ENCODE peak calls at places on chromosome 22, in five cellular contexts. A, O, T, X and H are unnamed samples.

GRCh38 chr22:35409783-35410662 is 10.1 kb downstream of the MCM5 start:
- DNase-seq in A (no peak), X (no peak), O (no peak), T (peak), H (no peak)

GRCh38 chr22:25495286-25495685 is 69.2 kb upstream of the GRK3 start:
- DNase-seq in A (no peak), O (no peak), T (peak), X (no peak), H (peak)

GRCh38 chr22:32536352-32536751 is 61.7 kb downstream of the FBXO7 start:
- DNase-seq in T (no peak), X (no peak), A (no peak), O (no peak), H (no peak)

GRCh38 chr22:41382098-41382578 is 396 bp downstream of the TEF start:
- DNase-seq in A (no peak), X (no peak), O (no peak), T (peak), H (peak)

GRCh38 chr22:45506961-45507360 is 4.3 kb downstream of the FBLN1 start:
- DNase-seq in T (no peak), X (no peak), A (no peak), O (no peak), H (no peak)

GRCh38 chr22:27436591-27436990 is 365.0 kb downstream of the MN1 start:
- DNase-seq in A (no peak), O (no peak), T (no peak), X (no peak), H (no peak)

GRCh38 chr22:40289991-40290459 is 56.3 kb upstream of the ADSL start:
- DNase-seq in O (no peak), A (no peak), X (no peak), T (no peak), H (peak)

GRCh38 chr22:41021039-41021654 is 70.0 kb downstream of the RBX1 start:
- DNase-seq in T (peak), X (no peak), A (peak), O (no peak), H (peak)

GRCh38 chr22:39567135-39567946 is 3.2 kb upstream of the CACNA1I start:
- DNase-seq in O (no peak), X (no peak), T (no peak), A (no peak), H (no peak)

GRCh38 chr22:49515486-49515885 is 312.2 kb downstream of the BRD1 start:
- DNase-seq in O (no peak), X (no peak), A (peak), T (no peak), H (no peak)

GRCh38 chr22:23246982-23247766 is 66.9 kb downstream of the BCR start:
- DNase-seq in X (no peak), A (no peak), O (no peak), T (no peak), H (no peak)

GRCh38 chr22:22683668-22684361 is 39.4 kb downstream of the GGTLC2 start:
- DNase-seq in O (no peak), T (no peak), X (no peak), A (no peak), H (no peak)

GRCh38 chr22:33038131-33038772 is 19.9 kb downstream of the SYN3 start:
- DNase-seq in X (no peak), T (no peak), O (peak), A (no peak), H (no peak)

GRCh38 chr22:41038732-41039131 is 53.7 kb upstream of the EP300 start:
- DNase-seq in A (no peak), T (no peak), X (no peak), O (no peak), H (no peak)

GRCh38 chr22:27019827-27020226 is 362.4 kb downstream of the MIAT start:
- DNase-seq in X (peak), A (no peak), O (no peak), T (no peak), H (no peak)

GRCh38 chr22:31844941-31845340 is 91.1 kb downstream of the DEPDC5 start:
- DNase-seq in X (no peak), O (no peak), T (no peak), A (no peak), H (no peak)

GRCh38 chr22:17954200-17954859 is 70.0 kb downstream of the MICAL3 start:
- DNase-seq in A (no peak), T (peak), X (no peak), O (no peak), H (no peak)

GRCh38 chr22:30609260-30610185 is 2.5 kb downstream of the TCN2 start:
- DNase-seq in A (no peak), X (no peak), O (no peak), T (peak), H (peak)

GRCh38 chr22:41596776-41597634 is 7.4 kb upstream of the PMM1 start:
- DNase-seq in X (peak), T (peak), O (peak), A (peak), H (peak)

GRCh38 chr22:45212992-45213751 is 27.5 kb downstream of the KIAA0930 start:
- DNase-seq in T (peak), X (no peak), O (no peak), A (no peak), H (peak)

GRCh38 chr22:46513908-46514550 is 23.4 kb downstream of the CELSR1 start:
- DNase-seq in A (no peak), T (no peak), O (no peak), X (no peak), H (no peak)
- H3K4me2 ChIP-seq in A (no peak), T (no peak), O (no peak), X (no peak), H (no peak)

GRCh38 chr22:47139790-47140119 is 377.3 kb downstream of the TBC1D22A start:
- DNase-seq in A (no peak), O (no peak), X (no peak), T (no peak), H (no peak)
- H2BK12ac ChIP-seq in A (no peak), O (no peak), X (no peak), T (no peak), H (no peak)

DNA sequence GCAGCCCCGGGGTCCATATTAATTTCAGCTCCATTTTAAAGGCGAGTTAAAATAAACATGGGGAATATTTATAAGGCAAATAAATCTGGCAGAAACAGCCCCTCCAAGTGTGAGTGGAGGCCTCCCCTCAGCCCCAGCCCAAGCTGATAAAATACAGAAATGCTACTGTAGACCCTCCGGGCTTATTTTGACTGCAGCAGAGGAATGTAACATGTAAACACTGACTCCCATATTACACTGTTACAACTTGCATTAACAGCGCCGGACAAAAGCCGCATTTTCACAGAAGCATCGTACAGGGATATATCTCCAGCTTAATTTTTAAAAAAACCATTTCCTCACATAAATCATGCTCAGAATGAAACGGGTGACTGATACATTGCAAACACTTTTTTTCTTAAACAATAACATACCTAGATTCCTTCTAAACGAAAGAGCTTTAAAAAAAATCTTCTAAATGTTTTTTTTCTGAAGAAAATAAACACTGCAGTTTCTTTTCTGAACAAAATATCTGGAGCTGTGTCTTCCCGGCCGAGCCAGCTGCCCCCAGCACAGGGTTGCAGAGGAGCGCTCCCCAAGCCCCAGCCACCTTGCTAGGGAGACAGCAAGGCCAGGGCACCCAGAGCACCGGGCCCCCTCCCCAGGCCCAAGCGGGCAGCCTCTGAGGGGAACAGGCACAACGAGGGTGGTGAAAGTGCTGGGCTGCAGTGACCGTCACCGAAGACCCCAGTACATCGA is 36.5 kb upstream of the COMT start:
- DNase-seq in X (no peak), T (no peak), O (no peak), A (no peak), H (no peak)
- H2BK120ac ChIP-seq in X (no peak), T (peak), O (peak), A (no peak), H (no peak)

DNA sequence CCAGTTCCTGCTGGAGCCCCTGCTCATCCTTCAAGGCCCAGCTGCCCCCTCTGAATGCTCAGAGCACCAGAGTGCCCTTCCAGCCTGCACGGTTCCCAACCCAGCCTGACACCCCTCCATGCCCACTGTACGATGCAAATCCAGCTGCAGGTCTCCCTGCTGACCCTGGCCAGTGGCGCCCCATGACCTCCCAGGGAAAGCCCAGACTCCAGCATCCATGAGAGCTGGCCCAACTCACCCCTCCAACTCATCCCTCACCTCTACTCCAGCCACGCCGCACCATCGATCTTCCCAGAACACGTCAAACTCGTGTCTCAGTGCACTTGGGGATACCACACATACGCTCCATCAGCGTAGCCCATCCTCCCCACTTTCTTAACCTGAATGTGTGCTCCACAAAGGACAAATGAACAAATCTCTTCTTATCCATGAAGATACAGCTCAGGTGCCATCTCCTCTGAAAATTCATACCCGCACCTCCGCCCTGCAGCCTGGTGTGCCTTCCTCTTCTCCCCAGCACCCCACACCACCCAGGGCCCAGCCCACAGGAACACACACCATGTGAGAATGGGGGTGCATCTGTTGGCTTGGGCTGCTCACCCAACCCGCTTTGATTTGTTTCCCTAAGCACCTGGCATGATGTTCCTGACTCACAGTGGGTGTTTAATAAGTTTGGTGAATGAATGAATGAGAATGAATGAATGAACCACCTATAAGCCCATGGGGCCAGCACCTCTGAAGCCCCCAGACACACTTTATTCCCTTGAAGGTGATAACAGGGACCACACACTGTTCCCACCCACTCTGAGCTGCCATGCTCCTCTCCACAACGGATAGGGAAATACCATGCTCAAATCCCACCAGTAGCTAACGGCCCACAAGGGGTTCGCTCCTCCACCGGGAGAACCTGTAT is 6.2 kb downstream of the PLA2G6 start:
- DNase-seq in A (no peak), O (no peak), T (no peak), X (no peak), H (no peak)
- H3K4me2 ChIP-seq in A (no peak), O (no peak), T (no peak), X (no peak), H (no peak)

DNA sequence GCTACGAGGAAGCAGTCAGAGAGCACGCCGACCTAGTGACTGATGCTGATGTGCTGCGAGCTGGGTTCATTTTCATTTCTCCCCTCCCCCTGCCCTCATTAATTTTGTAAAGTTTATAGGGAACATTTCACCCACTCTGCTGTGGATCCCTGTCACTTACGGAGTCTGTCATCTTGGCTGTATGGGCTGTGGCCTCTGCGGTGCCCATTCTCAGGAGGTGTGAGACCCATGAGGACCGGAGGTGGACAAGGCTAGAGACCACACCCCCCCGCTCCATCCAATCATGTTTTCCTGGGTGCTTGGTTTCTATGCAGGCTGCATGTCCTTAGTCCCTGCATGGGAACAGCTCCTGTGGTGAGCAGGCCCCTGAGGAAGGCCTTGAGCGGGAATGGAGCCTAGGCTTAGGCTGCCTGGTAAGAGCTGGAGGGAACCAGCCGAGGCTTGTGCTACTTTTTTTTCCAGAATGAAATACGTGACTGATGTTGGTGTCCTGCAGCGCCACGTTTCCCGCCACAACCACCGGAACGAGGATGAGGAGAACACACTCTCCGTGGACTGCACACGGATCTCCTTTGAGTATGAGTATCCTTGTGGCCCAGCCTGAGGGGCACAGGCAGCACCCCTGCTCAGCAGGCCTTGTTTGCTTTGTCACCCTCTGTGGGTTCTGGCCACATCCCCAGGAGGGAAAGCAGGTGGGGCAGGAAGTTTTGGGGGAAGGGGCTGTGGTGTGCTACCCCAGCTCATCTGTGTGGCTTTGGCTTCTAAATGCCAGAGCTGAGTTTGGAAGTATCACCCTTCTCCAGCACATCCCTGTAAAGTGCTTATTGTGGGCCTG is 19.1 kb downstream of the CLDN5 start:
- DNase-seq in X (no peak), O (no peak), A (no peak), T (no peak), H (no peak)
- H2BK12ac ChIP-seq in X (no peak), O (no peak), A (no peak), T (no peak), H (no peak)